ENCODE peak calls at places on chromosome 11, in four cellular contexts. D is upper lobe of right lung, Y is ovary, Z is tibial artery. I is an unnamed sample.

GRCh38 chr11:46127150-46127638 is 5.9 kb upstream of the PHF21A start:
- DNase-seq in D (no peak), Y (no peak), Z (peak; percentile 39), I (no peak)

GRCh38 chr11:47393163-47394049 is 15.0 kb upstream of the SLC39A13 start:
- DNase-seq in D (peak; percentile 76), Y (no peak), Z (peak; percentile 65), I (no peak)

GRCh38 chr11:129625930-129626329 is 189.7 kb upstream of the TMEM45B start:
- DNase-seq in D (no peak), Y (no peak), Z (no peak), I (no peak)

GRCh38 chr11:28227460-28227859 is 119.3 kb downstream of the METTL15 start:
- DNase-seq in D (no peak), Y (no peak), Z (no peak), I (no peak)

GRCh38 chr11:70698871-70699270 is 300.5 kb downstream of the CTTN start:
- DNase-seq in D (peak; percentile 28), Y (no peak), Z (no peak), I (no peak)

GRCh38 chr11:122487669-122488068 is 167.9 kb upstream of the UBASH3B start:
- DNase-seq in D (no peak), Y (no peak), Z (no peak), I (no peak)

GRCh38 chr11:11706022-11706421 is 84.2 kb upstream of the GALNT18 start:
- DNase-seq in D (no peak), Y (no peak), Z (no peak), I (no peak)

GRCh38 chr11:73380897-73381410 is 4.8 kb downstream of the RELT start:
- DNase-seq in D (no peak), Y (no peak), Z (no peak), I (no peak)

GRCh38 chr11:13663631-13664071 is 4.8 kb upstream of the FAR1 start:
- DNase-seq in D (no peak), Y (no peak), Z (no peak), I (no peak)

GRCh38 chr11:83725161-83725560 is 439.0 kb upstream of the CCDC90B start:
- DNase-seq in D (no peak), Y (no peak), Z (no peak), I (no peak)
- H3K4me3 ChIP-seq in D (peak overlapping the region; percentile 46), Y (peak overlapping the region; percentile 36), Z (peak overlapping the region; percentile 47), I (peak overlapping the region; percentile 66)

GRCh38 chr11:62588966-62589637 is 2.2 kb downstream of the TUT1 start:
- DNase-seq in D (no peak), Y (peak; percentile 29), Z (no peak), I (no peak)
- TF ChIP-seq CTCF in D (peak; percentile 17), Y (no peak), Z (no peak), I (no peak)

GRCh38 chr11:115580927-115581680 is 76.9 kb upstream of the CADM1 start:
- DNase-seq in D (no peak), Y (no peak), Z (no peak), I (no peak)
- H3K27ac ChIP-seq in D (no peak overlapping the region), Y (no peak overlapping the region), Z (no peak overlapping the region), I (no peak overlapping the region)

DNA sequence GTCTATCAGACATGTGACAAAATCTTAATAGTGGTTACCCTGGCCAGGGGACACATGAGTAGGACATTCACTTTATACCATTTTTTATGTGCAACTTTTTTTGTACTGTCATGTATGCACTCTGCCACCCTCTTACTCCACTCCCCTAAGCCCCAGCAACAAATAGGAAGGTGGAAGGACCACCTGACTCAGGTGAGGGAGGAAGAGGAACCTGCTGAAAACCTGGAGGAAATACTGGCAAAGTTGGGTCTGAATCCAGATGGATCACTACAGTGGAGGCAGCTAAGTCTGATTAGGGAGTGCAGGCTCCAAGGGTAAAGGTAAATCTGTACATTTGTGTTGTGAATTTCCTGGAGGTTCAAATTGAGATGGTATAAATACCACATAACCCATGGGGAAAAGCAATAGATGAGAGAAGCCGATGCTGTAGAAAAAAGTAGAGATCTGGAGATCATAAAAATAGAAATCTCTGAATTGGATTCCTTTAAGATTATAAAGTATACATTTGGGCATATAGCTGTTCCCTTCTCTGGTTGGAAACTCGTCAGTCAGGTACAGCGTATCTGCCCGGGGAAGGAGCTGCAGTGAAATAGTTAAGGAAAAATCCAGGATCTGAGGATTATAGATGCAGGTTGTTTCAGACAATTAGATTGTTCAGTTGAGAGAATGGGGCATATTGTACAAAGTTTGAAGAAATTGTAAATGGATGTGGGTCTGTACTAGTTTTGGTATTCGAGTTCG is 52.2 kb upstream of the OR9Q1 start:
- DNase-seq in D (no peak), Y (no peak), Z (no peak), I (no peak)
- H3K4me3 ChIP-seq in D (no peak overlapping the region), Y (no peak overlapping the region), Z (no peak overlapping the region), I (no peak overlapping the region)

GRCh38 chr11:77062924-77063323 is 3.8 kb upstream of the CAPN5 start:
- DNase-seq in D (no peak), Y (no peak), Z (no peak), I (no peak)
- TF ChIP-seq CTCF in D (no peak), Y (no peak), Z (no peak), I (no peak)

I was measured in coronary artery.